ENCODE peak calls at places on chromosomes 1 and 21, in four cellular contexts. S is AG04450, Q is endothelial cell of umbilical vein, E is fibroblast of pulmonary artery. Y is an unnamed sample.

GRCh38 chr1:11365744-11366387 is 92.9 kb downstream of the UBIAD1 start:
- DNase-seq in S (no peak), Q (no peak), E (no peak), Y (no peak)

GRCh38 chr21:45586289-45586858 is 44.1 kb upstream of the SLC19A1 start:
- DNase-seq in E (no peak), S (no peak), Q (no peak), Y (no peak)

GRCh38 chr1:103112535-103112934 is 4.2 kb upstream of the COL11A1 start:
- DNase-seq in Q (no peak), S (no peak), E (no peak), Y (no peak)

GRCh38 chr1:20153000-20153418 is 13.9 kb downstream of the PLA2G2F start:
- DNase-seq in S (no peak), Q (no peak), E (no peak), Y (no peak)

GRCh38 chr1:239891621-239892358 is 199.9 kb upstream of the FMN2 start:
- DNase-seq in Q (no peak), E (no peak), S (no peak), Y (no peak)

GRCh38 chr21:22536511-22536910 is 1538.3 kb downstream of the NCAM2 start:
- DNase-seq in Q (no peak), S (no peak), E (peak; percentile 51), Y (no peak)

GRCh38 chr1:30088594-30089556 is 634.5 kb downstream of the MATN1 start:
- DNase-seq in E (no peak), Q (no peak), S (no peak), Y (no peak)

GRCh38 chr1:194870860-194871259 is 1684.4 kb upstream of the B3GALT2 start:
- DNase-seq in E (no peak), S (no peak), Q (no peak), Y (no peak)

GRCh38 chr1:214050513-214051401 is 63.0 kb downstream of the PROX1 start:
- DNase-seq in E (no peak), Q (no peak), S (no peak), Y (no peak)

GRCh38 chr1:204714194-204714860 is 28.8 kb upstream of the LRRN2 start:
- DNase-seq in S (no peak), Q (no peak), E (no peak), Y (no peak)

GRCh38 chr1:183039985-183040447 is 16.8 kb downstream of the LAMC1 start:
- DNase-seq in S (peak; percentile 72), E (peak; percentile 85), Q (peak; percentile 77), Y (no peak)

GRCh38 chr1:222464841-222465210 is 83.1 kb downstream of the HHIPL2 start:
- DNase-seq in E (peak; percentile 74), S (no peak), Q (peak; percentile 75), Y (peak; percentile 36)

GRCh38 chr1:45923343-45923742 is 119.9 kb downstream of the MAST2 start:
- DNase-seq in Q (no peak), S (no peak), E (no peak), Y (no peak)

GRCh38 chr1:28895896-28896608 is 18.3 kb upstream of the EPB41 start:
- DNase-seq in E (peak; percentile 38), Q (no peak), S (no peak), Y (no peak)

GRCh38 chr21:29737188-29737587 is 202.6 kb downstream of the GRIK1 start:
- DNase-seq in E (no peak), Q (no peak), S (no peak), Y (no peak)

GRCh38 chr1:68221971-68222355 is 10.4 kb downstream of the WLS start:
- DNase-seq in E (peak; percentile 73), S (no peak), Q (peak; percentile 35), Y (no peak)

GRCh38 chr1:210678306-210678705 is 349.6 kb downstream of the HHAT start:
- DNase-seq in S (no peak), Q (no peak), E (no peak), Y (no peak)

GRCh38 chr21:45105906-45106485 is 31.6 kb downstream of the ADARB1 start:
- DNase-seq in E (no peak), Q (no peak), S (no peak), Y (no peak)

GRCh38 chr21:39313042-39313456 is 383 bp downstream of the BRWD1 start:
- DNase-seq in Q (no peak), E (no peak), S (no peak), Y (peak; percentile 35)

GRCh38 chr1:224623743-224624333 is 7.7 kb downstream of the CNIH3 start:
- DNase-seq in E (peak; percentile 90), S (peak; percentile 74), Q (peak; percentile 51), Y (peak; percentile 39)

GRCh38 chr1:185434721-185435120 is 117.7 kb upstream of the IVNS1ABP start:
- DNase-seq in E (no peak), S (no peak), Q (no peak), Y (no peak)

GRCh38 chr1:232327296-232327695 is 302.6 kb downstream of the SIPA1L2 start:
- DNase-seq in E (no peak), Q (no peak), S (no peak), Y (no peak)

GRCh38 chr21:39481886-39482285 is 30.1 kb downstream of the SH3BGR start:
- DNase-seq in Q (no peak), E (no peak), S (no peak), Y (no peak)

GRCh38 chr1:214843281-214843680 is 239.3 kb upstream of the KCNK2 start:
- DNase-seq in E (no peak), S (no peak), Q (no peak), Y (no peak)

GRCh38 chr1:217137210-217137871 is 414.1 kb upstream of the ESRRG start:
- DNase-seq in E (no peak), Q (no peak), S (no peak), Y (no peak)

GRCh38 chr1:3332662-3333061 is 121.8 kb upstream of the ARHGEF16 start:
- DNase-seq in Q (no peak), S (no peak), E (no peak), Y (no peak)

GRCh38 chr1:206706298-206706791 is 21.6 kb downstream of the MAPKAPK2 start:
- DNase-seq in S (peak; percentile 61), E (peak; percentile 93), Q (no peak), Y (no peak)

GRCh38 chr1:180157108-180157507 is 2.4 kb downstream of the QSOX1 start:
- DNase-seq in E (peak; percentile 38), Q (no peak), S (no peak), Y (no peak)

GRCh38 chr1:168000656-168001055 is 63.8 kb upstream of the MPC2 start:
- DNase-seq in S (no peak), Q (no peak), E (peak; percentile 51), Y (no peak)

GRCh38 chr1:6890686-6891085 is 105.4 kb downstream of the CAMTA1 start:
- DNase-seq in Q (no peak), S (no peak), E (no peak), Y (no peak)
- H3K4me3 ChIP-seq in Q (no peak overlapping the region), S (no peak overlapping the region), E (no peak overlapping the region), Y (no peak overlapping the region)

GRCh38 chr1:143699731-143700130 is 272.1 kb downstream of the FAM72C start:
- DNase-seq in E (no peak), Q (no peak), S (no peak), Y (no peak)
- H3K4me3 ChIP-seq in E (no peak overlapping the region), Q (no peak overlapping the region), S (no peak overlapping the region), Y (no peak overlapping the region)

GRCh38 chr1:76500111-76500510 is 367.2 kb upstream of the ST6GALNAC5 start:
- DNase-seq in S (no peak), E (no peak), Q (no peak), Y (no peak)

GRCh38 chr1:76501576-76502219 is 365.6 kb upstream of the ST6GALNAC5 start:
- DNase-seq in S (no peak), Q (no peak), E (no peak), Y (no peak)

GRCh38 chr1:76503100-76503499 is 364.2 kb upstream of the ST6GALNAC5 start:
- DNase-seq in E (no peak), S (no peak), Q (no peak), Y (no peak)

DNA sequence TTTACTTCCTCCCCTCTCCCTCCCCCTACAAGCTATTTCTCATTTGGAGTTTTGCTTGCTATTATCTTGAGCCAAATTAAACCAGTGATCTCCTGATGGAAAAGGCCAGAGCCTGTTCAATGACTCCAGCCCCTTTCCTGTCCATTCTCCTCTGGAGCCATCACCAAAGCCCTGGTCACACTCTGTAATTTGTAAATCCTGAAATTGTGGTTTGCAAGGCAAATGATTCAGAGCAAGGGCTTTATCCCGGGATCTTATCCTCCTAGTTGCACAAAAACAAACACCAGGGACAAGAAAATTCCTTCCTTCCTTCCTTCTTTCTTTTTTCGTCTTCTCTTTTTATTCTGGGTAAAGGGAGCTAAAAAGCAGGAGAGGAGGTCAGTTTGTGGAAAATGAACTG is 366.1 kb upstream of the ST6GALNAC5 start:
- DNase-seq in E (no peak), S (no peak), Q (no peak), Y (no peak)
- H3K4me3 ChIP-seq in E (no peak overlapping the region), S (no peak overlapping the region), Q (no peak overlapping the region), Y (no peak overlapping the region)

DNA sequence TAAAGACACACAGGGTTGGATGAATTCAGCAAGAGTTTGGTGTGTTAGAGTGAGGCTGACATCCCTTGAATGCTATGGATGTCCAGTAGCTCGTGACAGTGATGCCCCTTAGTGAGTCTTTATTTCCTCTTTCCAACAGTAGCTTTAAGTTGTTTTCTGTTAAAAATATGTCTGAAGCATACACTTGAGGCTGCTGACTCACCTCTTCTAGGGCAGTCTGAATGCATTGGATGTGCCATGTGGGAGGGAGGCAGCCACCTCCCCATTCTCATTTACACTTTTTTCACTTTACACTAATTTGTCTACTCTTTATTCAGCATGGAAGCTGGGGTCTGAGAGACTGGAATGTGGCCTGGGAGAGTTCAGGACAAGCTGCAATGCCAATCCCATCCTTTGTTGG is 17.6 kb downstream of the NOS1AP start:
- DNase-seq in Q (peak; percentile 22), S (no peak), E (no peak), Y (no peak)
- H3K4me3 ChIP-seq in Q (no peak overlapping the region), S (no peak overlapping the region), E (no peak overlapping the region), Y (no peak overlapping the region)

GRCh38 chr21:36839735-36840134 is 126.7 kb downstream of the HLCS start:
- DNase-seq in E (no peak), S (no peak), Q (no peak), Y (no peak)
- H3K4me3 ChIP-seq in E (no peak overlapping the region), S (no peak overlapping the region), Q (no peak overlapping the region), Y (no peak overlapping the region)

DNA sequence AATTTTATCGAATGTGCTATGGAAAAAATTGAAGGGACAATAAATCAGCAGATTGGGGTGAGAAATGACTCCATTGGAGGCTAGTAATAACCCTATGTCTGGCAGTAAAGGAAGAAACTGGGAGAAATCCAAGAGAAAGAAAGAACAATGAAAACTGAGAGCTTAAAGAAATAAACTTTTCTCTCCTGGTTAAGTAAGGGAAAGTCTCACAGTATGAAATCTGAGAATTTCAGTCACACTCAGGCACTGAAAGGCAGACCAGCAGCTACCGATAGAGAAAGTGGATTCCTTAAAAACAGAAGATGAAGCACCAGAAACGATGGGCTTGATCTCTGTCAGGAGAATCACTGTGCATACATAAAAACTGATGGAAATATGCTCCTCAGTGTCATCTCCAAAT is 404.2 kb downstream of the PLPP3 start:
- DNase-seq in Q (no peak), E (no peak), S (no peak), Y (no peak)
- H3K4me3 ChIP-seq in Q (no peak overlapping the region), E (no peak overlapping the region), S (no peak overlapping the region), Y (no peak overlapping the region)

DNA sequence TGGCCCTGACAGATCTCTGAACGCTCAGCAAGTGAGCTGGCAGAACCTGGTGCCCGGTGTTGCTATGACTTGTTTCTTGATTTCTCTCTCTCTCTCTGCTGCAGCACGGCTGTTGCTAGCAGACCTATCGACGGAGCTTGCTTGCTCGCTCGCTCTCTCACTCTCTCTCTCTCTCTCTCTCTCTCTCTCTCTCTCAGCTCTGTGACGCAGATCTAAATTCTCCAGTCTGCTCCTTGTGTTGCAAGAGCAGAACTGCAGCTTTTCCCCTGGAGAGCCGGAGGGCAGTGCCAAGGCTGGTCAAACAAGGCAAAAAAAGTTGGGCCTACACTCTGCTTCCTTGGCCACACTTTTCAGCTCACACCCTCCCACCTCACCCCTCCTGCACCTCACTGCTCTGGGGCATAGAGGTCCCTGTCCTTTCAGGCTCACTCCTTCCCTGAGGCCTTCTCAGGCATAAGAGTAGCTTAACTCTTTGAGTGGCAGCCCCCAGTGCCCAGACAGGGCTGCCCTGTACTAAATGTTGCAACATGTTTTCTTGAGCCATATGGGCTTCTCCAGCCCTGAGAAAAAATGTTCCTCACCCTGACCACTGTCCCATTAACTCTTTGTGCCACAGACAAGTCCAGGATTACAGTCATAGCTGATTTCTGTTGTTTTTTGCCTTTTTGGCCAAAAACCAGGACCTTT is 72.2 kb downstream of the CD46 start:
- DNase-seq in S (peak; percentile 93), E (peak; percentile 98), Q (peak; percentile 83), Y (peak; percentile 87)
- H3K4me3 ChIP-seq in S (peak overlapping the region; percentile 21), E (peak overlapping the region; percentile 21), Q (no peak overlapping the region), Y (peak overlapping the region; percentile 64)